ENCODE peak calls at places on chromosomes 1 and 21, in four cellular contexts. One of them, this sample, is unnamed.

GRCh38 chr21:32813265-32813903 is 41.8 kb upstream of the PAXBP1 start:
- DNase-seq in lower lobe of right lung: no peak
- DNase-seq in BJ: no peak
- DNase-seq in adrenal gland: no peak
- DNase-seq in this sample: no peak

GRCh38 chr1:234611153-234611798 is 1.3 kb upstream of the IRF2BP2 start:
- DNase-seq in lower lobe of right lung: no peak
- DNase-seq in BJ: no peak
- DNase-seq in adrenal gland: no peak
- DNase-seq in this sample: no peak

GRCh38 chr1:245742891-245743290 is 588.1 kb downstream of the KIF26B start:
- DNase-seq in adrenal gland: no peak
- DNase-seq in lower lobe of right lung: no peak
- DNase-seq in BJ: no peak
- DNase-seq in this sample: no peak

GRCh38 chr1:181992072-181992471 is 69.4 kb downstream of the ZNF648 start:
- DNase-seq in adrenal gland: no peak
- DNase-seq in BJ: no peak
- DNase-seq in lower lobe of right lung: no peak
- DNase-seq in this sample: no peak

GRCh38 chr1:25619101-25619890 is 2.7 kb downstream of the MAN1C1 start:
- DNase-seq in adrenal gland: no peak
- DNase-seq in lower lobe of right lung: no peak
- DNase-seq in BJ: no peak
- DNase-seq in this sample: no peak

GRCh38 chr1:1200876-1201810 is 5.2 kb downstream of the TNFRSF18 start:
- DNase-seq in BJ: no peak
- DNase-seq in adrenal gland: peak
- DNase-seq in lower lobe of right lung: peak
- DNase-seq in this sample: no peak

GRCh38 chr1:9717193-9718005 is 65.9 kb downstream of the PIK3CD start:
- DNase-seq in BJ: no peak
- DNase-seq in lower lobe of right lung: peak
- DNase-seq in adrenal gland: peak
- DNase-seq in this sample: no peak

GRCh38 chr1:31152181-31152768 is 86.8 kb upstream of the PUM1 start:
- DNase-seq in BJ: peak
- DNase-seq in lower lobe of right lung: no peak
- DNase-seq in adrenal gland: peak
- DNase-seq in this sample: no peak

GRCh38 chr1:8166436-8166835 is 140.3 kb upstream of the ERRFI1 start:
- DNase-seq in lower lobe of right lung: no peak
- DNase-seq in BJ: no peak
- DNase-seq in adrenal gland: no peak
- DNase-seq in this sample: no peak

GRCh38 chr1:63723618-63724017 is 50.2 kb upstream of the ROR1 start:
- DNase-seq in lower lobe of right lung: no peak
- DNase-seq in BJ: no peak
- DNase-seq in adrenal gland: no peak
- DNase-seq in this sample: no peak

GRCh38 chr1:209552406-209553264 is 30.9 kb upstream of the CAMK1G start:
- DNase-seq in BJ: no peak
- DNase-seq in lower lobe of right lung: no peak
- DNase-seq in adrenal gland: no peak
- DNase-seq in this sample: no peak

GRCh38 chr1:234649432-234650081 is 39.6 kb upstream of the IRF2BP2 start:
- DNase-seq in lower lobe of right lung: no peak
- DNase-seq in adrenal gland: no peak
- DNase-seq in BJ: no peak
- DNase-seq in this sample: no peak

GRCh38 chr1:117118101-117118500 is 3.4 kb downstream of the TRIM45 start:
- DNase-seq in adrenal gland: no peak
- DNase-seq in lower lobe of right lung: no peak
- DNase-seq in BJ: no peak
- DNase-seq in this sample: no peak

GRCh38 chr1:31855038-31855845 is 39.4 kb upstream of the SPOCD1 start:
- DNase-seq in adrenal gland: no peak
- DNase-seq in lower lobe of right lung: no peak
- DNase-seq in BJ: no peak
- DNase-seq in this sample: no peak

GRCh38 chr21:32270748-32271147 is 8.1 kb downstream of the MIS18A start:
- DNase-seq in lower lobe of right lung: no peak
- DNase-seq in BJ: no peak
- DNase-seq in adrenal gland: no peak
- DNase-seq in this sample: no peak

GRCh38 chr1:182802006-182802798 is 12.6 kb downstream of the NPL start:
- DNase-seq in lower lobe of right lung: no peak
- DNase-seq in BJ: no peak
- DNase-seq in adrenal gland: no peak
- DNase-seq in this sample: no peak

GRCh38 chr1:188937965-188938551 is 1539.6 kb downstream of the BRINP3 start:
- DNase-seq in BJ: no peak
- DNase-seq in lower lobe of right lung: no peak
- DNase-seq in adrenal gland: no peak
- DNase-seq in this sample: no peak

GRCh38 chr1:202349263-202349928 is 897 bp downstream of the PPP1R12B start:
- DNase-seq in BJ: no peak
- DNase-seq in lower lobe of right lung: no peak
- DNase-seq in adrenal gland: peak
- DNase-seq in this sample: no peak

GRCh38 chr1:63982201-63982600 is 208.4 kb downstream of the ROR1 start:
- DNase-seq in lower lobe of right lung: no peak
- DNase-seq in BJ: no peak
- DNase-seq in adrenal gland: no peak
- DNase-seq in this sample: no peak

GRCh38 chr1:165910764-165911421 is 83.5 kb downstream of the UCK2 start:
- DNase-seq in adrenal gland: peak
- DNase-seq in lower lobe of right lung: peak
- DNase-seq in BJ: no peak
- DNase-seq in this sample: peak

GRCh38 chr1:179269071-179269470 is 24.5 kb upstream of the SOAT1 start:
- DNase-seq in lower lobe of right lung: no peak
- DNase-seq in BJ: no peak
- DNase-seq in adrenal gland: no peak
- DNase-seq in this sample: no peak

GRCh38 chr21:29105218-29105617 is 25.2 kb upstream of the MAP3K7CL start:
- DNase-seq in lower lobe of right lung: no peak
- DNase-seq in BJ: no peak
- DNase-seq in adrenal gland: no peak
- DNase-seq in this sample: no peak

GRCh38 chr1:32828341-32828740 is 10.9 kb downstream of the S100PBP start:
- DNase-seq in adrenal gland: no peak
- DNase-seq in BJ: no peak
- DNase-seq in lower lobe of right lung: no peak
- DNase-seq in this sample: no peak

GRCh38 chr1:41371630-41372599 is 10.7 kb downstream of the FOXO6 start:
- DNase-seq in BJ: no peak
- DNase-seq in lower lobe of right lung: no peak
- DNase-seq in adrenal gland: no peak
- DNase-seq in this sample: no peak

GRCh38 chr1:65512383-65512782 is 91.9 kb downstream of the LEPR start:
- DNase-seq in lower lobe of right lung: no peak
- DNase-seq in BJ: no peak
- DNase-seq in adrenal gland: no peak
- DNase-seq in this sample: no peak

GRCh38 chr1:210294991-210295773 is 33.5 kb upstream of the HHAT start:
- DNase-seq in lower lobe of right lung: peak
- DNase-seq in BJ: peak
- DNase-seq in adrenal gland: peak
- DNase-seq in this sample: peak

GRCh38 chr1:21762022-21762404 is 20.9 kb downstream of the USP48 start:
- DNase-seq in lower lobe of right lung: no peak
- DNase-seq in BJ: no peak
- DNase-seq in adrenal gland: no peak
- DNase-seq in this sample: no peak

GRCh38 chr1:78497196-78497595 is 6.4 kb downstream of the PTGFR start:
- DNase-seq in adrenal gland: no peak
- DNase-seq in lower lobe of right lung: no peak
- DNase-seq in BJ: no peak
- DNase-seq in this sample: no peak

GRCh38 chr1:23367451-23367790 is 2.2 kb downstream of the ZNF436 start:
- DNase-seq in BJ: no peak
- DNase-seq in adrenal gland: no peak
- DNase-seq in lower lobe of right lung: no peak
- DNase-seq in this sample: no peak

GRCh38 chr1:15028117-15028516 is 125.4 kb upstream of the TMEM51 start:
- DNase-seq in adrenal gland: peak
- DNase-seq in lower lobe of right lung: no peak
- DNase-seq in BJ: peak
- DNase-seq in this sample: peak

GRCh38 chr1:20634065-20634593 is 871 bp downstream of the PINK1 start:
- DNase-seq in BJ: no peak
- DNase-seq in lower lobe of right lung: no peak
- DNase-seq in adrenal gland: no peak
- DNase-seq in this sample: no peak

GRCh38 chr1:19450811-19451564 is 34.4 kb downstream of the CAPZB start:
- DNase-seq in lower lobe of right lung: no peak
- DNase-seq in adrenal gland: peak
- DNase-seq in BJ: peak
- DNase-seq in this sample: no peak

GRCh38 chr1:13487143-13487868 is 26.5 kb downstream of the LRRC38 start:
- DNase-seq in lower lobe of right lung: no peak
- DNase-seq in BJ: no peak
- DNase-seq in adrenal gland: peak
- DNase-seq in this sample: no peak

GRCh38 chr21:15616864-15617574 is 112.8 kb upstream of the USP25 start:
- DNase-seq in BJ: no peak
- DNase-seq in lower lobe of right lung: no peak
- DNase-seq in adrenal gland: no peak
- DNase-seq in this sample: no peak

GRCh38 chr1:227317541-227318002 is 720 bp downstream of the CDC42BPA start:
- DNase-seq in BJ: peak
- DNase-seq in lower lobe of right lung: peak
- DNase-seq in adrenal gland: peak
- DNase-seq in this sample: peak
- H3K4me3 ChIP-seq in BJ: peak
- H3K4me3 ChIP-seq in lower lobe of right lung: peak
- H3K4me3 ChIP-seq in adrenal gland: peak
- H3K4me3 ChIP-seq in this sample: peak

GRCh38 chr1:155012052-155012546 is 9.5 kb downstream of the ZBTB7B start:
- DNase-seq in BJ: no peak
- DNase-seq in lower lobe of right lung: peak
- DNase-seq in adrenal gland: peak
- DNase-seq in this sample: peak

GRCh38 chr1:155011437-155011907 is 8.9 kb downstream of the ZBTB7B start:
- DNase-seq in lower lobe of right lung: no peak
- DNase-seq in adrenal gland: no peak
- DNase-seq in BJ: no peak
- DNase-seq in this sample: no peak

GRCh38 chr1:155009742-155010141 is 7.1 kb downstream of the ZBTB7B start:
- DNase-seq in adrenal gland: no peak
- DNase-seq in lower lobe of right lung: no peak
- DNase-seq in BJ: no peak
- DNase-seq in this sample: no peak

GRCh38 chr1:155010211-155010918 is 7.8 kb downstream of the ZBTB7B start:
- DNase-seq in lower lobe of right lung: no peak
- DNase-seq in BJ: no peak
- DNase-seq in adrenal gland: peak
- DNase-seq in this sample: no peak

GRCh38 chr1:155011004-155011416 is 8.4 kb downstream of the ZBTB7B start:
- DNase-seq in adrenal gland: no peak
- DNase-seq in BJ: no peak
- DNase-seq in lower lobe of right lung: no peak
- DNase-seq in this sample: no peak
- H3K4me3 ChIP-seq in adrenal gland: no peak
- H3K4me3 ChIP-seq in BJ: no peak
- H3K4me3 ChIP-seq in lower lobe of right lung: peak
- H3K4me3 ChIP-seq in this sample: peak

DNA sequence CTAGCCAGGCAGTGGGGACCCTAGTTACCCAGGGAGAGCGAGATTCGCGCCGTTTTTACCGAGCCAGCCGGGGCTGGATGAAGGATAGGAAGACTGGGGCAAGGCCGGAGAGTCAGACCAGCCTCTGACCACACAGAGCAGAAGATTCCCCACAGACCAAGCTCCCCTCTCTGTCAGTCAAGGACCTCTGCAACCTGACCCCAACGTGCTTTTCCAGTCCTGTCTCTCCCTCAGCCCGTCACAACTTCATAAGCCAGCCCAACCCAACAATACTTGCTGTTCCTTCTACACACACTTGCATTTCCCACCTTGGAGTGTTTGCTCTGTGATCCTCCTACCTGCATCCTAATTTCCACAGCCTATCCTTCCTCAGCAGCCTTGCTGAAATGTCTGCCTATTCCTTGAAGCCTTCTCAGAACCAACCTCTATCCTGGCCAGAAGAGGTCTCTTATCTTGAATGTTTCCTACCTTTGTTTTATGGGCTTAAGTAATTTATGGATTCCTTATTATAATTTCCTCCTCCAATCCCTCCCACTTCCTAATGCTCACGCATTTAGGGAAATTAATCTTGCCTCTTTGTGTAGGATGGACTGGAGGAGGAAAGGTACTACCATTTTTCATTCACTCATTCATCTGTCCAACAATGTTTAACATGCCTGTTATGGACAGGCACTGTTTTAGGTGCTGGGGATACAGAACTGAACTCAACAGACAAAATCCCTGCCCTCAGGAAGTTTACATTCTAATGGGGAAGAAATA is at the start of gene GSTM3:
- DNase-seq in BJ: no peak
- DNase-seq in adrenal gland: no peak
- DNase-seq in lower lobe of right lung: no peak
- DNase-seq in this sample: no peak
- H3K4me3 ChIP-seq in BJ: peak
- H3K4me3 ChIP-seq in adrenal gland: peak
- H3K4me3 ChIP-seq in lower lobe of right lung: peak
- H3K4me3 ChIP-seq in this sample: peak

GRCh38 chr1:44730741-44731512 is at the start of gene RNU5D-1:
- DNase-seq in lower lobe of right lung: peak
- DNase-seq in BJ: peak
- DNase-seq in adrenal gland: peak
- DNase-seq in this sample: peak
- H3K4me3 ChIP-seq in lower lobe of right lung: peak
- H3K4me3 ChIP-seq in BJ: peak
- H3K4me3 ChIP-seq in adrenal gland: no peak
- H3K4me3 ChIP-seq in this sample: peak

This sample was measured in suprapubic skin.